ENCODE peak calls at places on chromosomes 2 and 18, in seven cellular contexts. D is progenitor cell of endocrine pancreas; H is foreskin melanocyte; J is activated CD8-positive, alpha-beta T cell treated with anti-CD3 and anti-CD28 coated beads for 36 hours; O is activated CD8-positive, alpha-beta memory T cell treated with anti-CD3 and anti-CD28 coated beads for 4 hours; U is SW 1271; Q is anterior cingulate cortex. F is an unnamed sample.

GRCh38 chr18:71304856-71305255 is 1016.0 kb downstream of the SOCS6 start:
- DNase-seq in D (no peak), H (no peak), J (no peak), O (no peak), U (no peak), Q (no peak), F (no peak)

GRCh38 chr2:68918497-68918896 is 34.2 kb downstream of the GKN2 start:
- DNase-seq in D (no peak), H (no peak), J (no peak), O (no peak), U (no peak), Q (no peak), F (no peak)

GRCh38 chr2:9658972-9659371 is 28.2 kb upstream of the YWHAQ start:
- DNase-seq in D (no peak), H (no peak), J (no peak), O (no peak), U (no peak), Q (no peak), F (no peak)

GRCh38 chr2:156803967-156804366 is 367.8 kb downstream of the GPD2 start:
- DNase-seq in D (no peak), H (no peak), J (no peak), O (no peak), U (no peak), Q (no peak), F (no peak)

GRCh38 chr2:130920417-130921030 is 83.8 kb downstream of the ARHGEF4 start:
- DNase-seq in D (peak; percentile 75), H (peak; percentile 52), J (peak; percentile 71), O (no peak), U (peak; percentile 12), Q (peak; percentile 60), F (peak; percentile 71)

GRCh38 chr2:126886201-126886905 is 12.3 kb upstream of the TEX51 start:
- DNase-seq in D (peak; percentile 69), H (peak; percentile 30), J (peak; percentile 76), O (no peak), U (no peak), Q (peak; percentile 48), F (peak; percentile 49)

GRCh38 chr18:69617888-69618287 is 217.2 kb downstream of the DOK6 start:
- DNase-seq in D (no peak), H (no peak), J (no peak), O (no peak), U (no peak), Q (no peak), F (no peak)

GRCh38 chr2:235492850-235493344 is 946 bp upstream of the AGAP1 start:
- DNase-seq in D (no peak), H (no peak), J (no peak), O (no peak), U (no peak), Q (no peak), F (no peak)

F was measured in activated CD4-positive, CD25-positive, alpha-beta regulatory T cell treated with anti-CD3 and anti-CD28 coated beads, Interleukin-2, amount 50 U/mL, for 72 hours.